ENCODE peak calls at places on chromosomes 16 and 17, in five cellular contexts. One of them, this sample, is unnamed.

GRCh38 chr17:64992325-64992802 is 64.2 kb downstream of the GNA13 start:
- DNase-seq in esophagus muscularis mucosa: no peak
- DNase-seq in upper lobe of right lung: no peak
- DNase-seq in lung: no peak
- DNase-seq in AG04450: no peak
- DNase-seq in this sample: peak

GRCh38 chr17:65100316-65101140 is 36.6 kb upstream of the RGS9 start:
- DNase-seq in AG04450: no peak
- DNase-seq in upper lobe of right lung: peak
- DNase-seq in esophagus muscularis mucosa: peak
- DNase-seq in lung: peak
- DNase-seq in this sample: peak

GRCh38 chr17:76384222-76384986 is at the start of gene SPHK1:
- DNase-seq in lung: peak
- DNase-seq in upper lobe of right lung: peak
- DNase-seq in AG04450: no peak
- DNase-seq in esophagus muscularis mucosa: no peak
- DNase-seq in this sample: peak

GRCh38 chr17:64638552-64639198 is 23.4 kb downstream of the SMURF2 start:
- DNase-seq in upper lobe of right lung: no peak
- DNase-seq in esophagus muscularis mucosa: no peak
- DNase-seq in AG04450: no peak
- DNase-seq in lung: no peak
- DNase-seq in this sample: peak

GRCh38 chr16:87143661-87144121 is 173.5 kb downstream of the C16orf95 start:
- DNase-seq in upper lobe of right lung: peak
- DNase-seq in AG04450: no peak
- DNase-seq in lung: no peak
- DNase-seq in esophagus muscularis mucosa: no peak
- DNase-seq in this sample: no peak

GRCh38 chr17:13420294-13421277 is 181.1 kb downstream of the HS3ST3A1 start:
- DNase-seq in lung: no peak
- DNase-seq in AG04450: peak
- DNase-seq in upper lobe of right lung: no peak
- DNase-seq in esophagus muscularis mucosa: no peak
- DNase-seq in this sample: peak

GRCh38 chr16:88672776-88673175 is 9.9 kb upstream of the MVD start:
- DNase-seq in AG04450: no peak
- DNase-seq in lung: no peak
- DNase-seq in upper lobe of right lung: no peak
- DNase-seq in esophagus muscularis mucosa: no peak
- DNase-seq in this sample: no peak

GRCh38 chr16:55264949-55265348 is 59.1 kb upstream of the IRX6 start:
- DNase-seq in lung: peak
- DNase-seq in AG04450: no peak
- DNase-seq in upper lobe of right lung: no peak
- DNase-seq in esophagus muscularis mucosa: no peak
- DNase-seq in this sample: peak

GRCh38 chr17:49590874-49591273 is 15.2 kb downstream of the NXPH3 start:
- DNase-seq in lung: no peak
- DNase-seq in esophagus muscularis mucosa: peak
- DNase-seq in upper lobe of right lung: no peak
- DNase-seq in AG04450: no peak
- DNase-seq in this sample: no peak

GRCh38 chr17:59369026-59369724 is 37.7 kb downstream of the YPEL2 start:
- DNase-seq in lung: no peak
- DNase-seq in upper lobe of right lung: no peak
- DNase-seq in esophagus muscularis mucosa: no peak
- DNase-seq in AG04450: no peak
- DNase-seq in this sample: peak

GRCh38 chr17:43562679-43563146 is 16.6 kb upstream of the ETV4 start:
- DNase-seq in AG04450: no peak
- DNase-seq in upper lobe of right lung: no peak
- DNase-seq in lung: no peak
- DNase-seq in esophagus muscularis mucosa: no peak
- DNase-seq in this sample: no peak

GRCh38 chr16:64392456-64392855 is 729.4 kb downstream of the CDH11 start:
- DNase-seq in lung: no peak
- DNase-seq in AG04450: no peak
- DNase-seq in upper lobe of right lung: no peak
- DNase-seq in esophagus muscularis mucosa: no peak
- DNase-seq in this sample: peak

GRCh38 chr16:70553645-70554044 is 30.0 kb downstream of the SF3B3 start:
- DNase-seq in lung: no peak
- DNase-seq in upper lobe of right lung: no peak
- DNase-seq in esophagus muscularis mucosa: no peak
- DNase-seq in AG04450: peak
- DNase-seq in this sample: peak

GRCh38 chr16:13298676-13299075 is 397.3 kb downstream of the SHISA9 start:
- DNase-seq in lung: no peak
- DNase-seq in esophagus muscularis mucosa: no peak
- DNase-seq in upper lobe of right lung: no peak
- DNase-seq in AG04450: no peak
- DNase-seq in this sample: no peak

GRCh38 chr16:2026461-2027023 is at the start of gene NHERF2:
- DNase-seq in lung: no peak
- DNase-seq in AG04450: no peak
- DNase-seq in esophagus muscularis mucosa: no peak
- DNase-seq in upper lobe of right lung: peak
- DNase-seq in this sample: no peak

GRCh38 chr16:53266156-53266555 is 168.1 kb upstream of the RBL2 start:
- DNase-seq in lung: no peak
- DNase-seq in upper lobe of right lung: no peak
- DNase-seq in AG04450: no peak
- DNase-seq in esophagus muscularis mucosa: no peak
- DNase-seq in this sample: no peak

GRCh38 chr17:300881-301280 is 51.7 kb downstream of the RPH3AL start:
- DNase-seq in esophagus muscularis mucosa: no peak
- DNase-seq in upper lobe of right lung: peak
- DNase-seq in lung: no peak
- DNase-seq in AG04450: no peak
- DNase-seq in this sample: no peak

GRCh38 chr17:77810536-77810935 is 148.0 kb upstream of the TNRC6C start:
- DNase-seq in esophagus muscularis mucosa: no peak
- DNase-seq in AG04450: no peak
- DNase-seq in lung: no peak
- DNase-seq in upper lobe of right lung: no peak
- DNase-seq in this sample: peak

GRCh38 chr17:64022631-64023063 is 2.2 kb upstream of the ICAM2 start:
- DNase-seq in upper lobe of right lung: no peak
- DNase-seq in AG04450: no peak
- DNase-seq in esophagus muscularis mucosa: peak
- DNase-seq in lung: no peak
- DNase-seq in this sample: no peak

GRCh38 chr16:52191533-52192134 is 355.3 kb downstream of the TOX3 start:
- DNase-seq in esophagus muscularis mucosa: peak
- DNase-seq in AG04450: peak
- DNase-seq in upper lobe of right lung: peak
- DNase-seq in lung: peak
- DNase-seq in this sample: peak

GRCh38 chr16:84541999-84542876 is 37.8 kb upstream of the MEAK7 start:
- DNase-seq in lung: no peak
- DNase-seq in esophagus muscularis mucosa: no peak
- DNase-seq in AG04450: no peak
- DNase-seq in upper lobe of right lung: no peak
- DNase-seq in this sample: no peak

GRCh38 chr16:82954224-82954929 is 327.6 kb downstream of the CDH13 start:
- DNase-seq in esophagus muscularis mucosa: no peak
- DNase-seq in upper lobe of right lung: no peak
- DNase-seq in AG04450: peak
- DNase-seq in lung: no peak
- DNase-seq in this sample: peak

GRCh38 chr17:2792541-2793169 is 3.6 kb upstream of the RAP1GAP2 start:
- DNase-seq in lung: no peak
- DNase-seq in AG04450: no peak
- DNase-seq in esophagus muscularis mucosa: no peak
- DNase-seq in upper lobe of right lung: no peak
- DNase-seq in this sample: no peak

GRCh38 chr17:35666967-35667552 is 64.4 kb upstream of the RASL10B start:
- DNase-seq in esophagus muscularis mucosa: no peak
- DNase-seq in lung: no peak
- DNase-seq in upper lobe of right lung: no peak
- DNase-seq in AG04450: no peak
- DNase-seq in this sample: no peak

GRCh38 chr17:81906476-81907218 is 4.6 kb downstream of the PCYT2 start:
- DNase-seq in lung: no peak
- DNase-seq in upper lobe of right lung: no peak
- DNase-seq in esophagus muscularis mucosa: no peak
- DNase-seq in AG04450: no peak
- DNase-seq in this sample: no peak
- TF ChIP-seq CTCF in lung: no peak
- TF ChIP-seq CTCF in upper lobe of right lung: no peak
- TF ChIP-seq CTCF in esophagus muscularis mucosa: no peak
- TF ChIP-seq CTCF in AG04450: no peak
- TF ChIP-seq CTCF in this sample: no peak

GRCh38 chr17:47231334-47231733 is 22.2 kb downstream of the MYL4 start:
- DNase-seq in esophagus muscularis mucosa: no peak
- DNase-seq in AG04450: no peak
- DNase-seq in upper lobe of right lung: no peak
- DNase-seq in lung: no peak
- DNase-seq in this sample: no peak
- H3K4me3 ChIP-seq in esophagus muscularis mucosa: no peak
- H3K4me3 ChIP-seq in AG04450: no peak
- H3K4me3 ChIP-seq in upper lobe of right lung: no peak
- H3K4me3 ChIP-seq in lung: no peak
- H3K4me3 ChIP-seq in this sample: no peak

GRCh38 chr17:7041607-7042506 is 2.0 kb downstream of the SLC16A11 start:
- DNase-seq in esophagus muscularis mucosa: no peak
- DNase-seq in AG04450: no peak
- DNase-seq in upper lobe of right lung: no peak
- DNase-seq in lung: no peak
- DNase-seq in this sample: no peak

GRCh38 chr17:7042507-7043194 is 1.2 kb downstream of the SLC16A11 start:
- DNase-seq in lung: no peak
- DNase-seq in AG04450: no peak
- DNase-seq in upper lobe of right lung: no peak
- DNase-seq in esophagus muscularis mucosa: no peak
- DNase-seq in this sample: no peak

GRCh38 chr17:7043544-7044268 is at the start of gene SLC16A11:
- DNase-seq in upper lobe of right lung: peak
- DNase-seq in lung: no peak
- DNase-seq in esophagus muscularis mucosa: no peak
- DNase-seq in AG04450: no peak
- DNase-seq in this sample: peak

GRCh38 chr17:7045492-7046126 is 1.7 kb upstream of the SLC16A11 start:
- DNase-seq in esophagus muscularis mucosa: no peak
- DNase-seq in AG04450: peak
- DNase-seq in lung: no peak
- DNase-seq in upper lobe of right lung: no peak
- DNase-seq in this sample: peak

DNA sequence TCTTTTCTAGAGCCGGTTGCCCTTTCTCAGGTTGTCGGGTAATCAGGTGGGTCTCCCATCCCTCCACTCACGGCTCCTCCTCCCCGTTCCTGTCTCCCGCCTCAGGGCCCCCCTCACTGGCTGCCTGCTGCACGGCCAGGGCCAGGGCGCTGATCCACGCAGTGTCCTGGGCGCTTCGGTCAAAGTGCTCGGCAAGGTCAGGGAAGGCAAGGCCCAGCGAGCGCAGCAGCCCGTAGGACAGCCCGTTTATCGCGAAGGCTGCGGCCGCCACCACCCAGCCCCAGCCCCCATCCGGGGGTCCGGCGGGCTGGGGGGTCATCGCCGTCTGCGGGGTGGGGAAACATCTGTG is 723 bp downstream of the SLC16A11 start:
- DNase-seq in lung: no peak
- DNase-seq in esophagus muscularis mucosa: no peak
- DNase-seq in upper lobe of right lung: peak
- DNase-seq in AG04450: no peak
- DNase-seq in this sample: no peak
- TF ChIP-seq CTCF in lung: no peak
- TF ChIP-seq CTCF in esophagus muscularis mucosa: no peak
- TF ChIP-seq CTCF in upper lobe of right lung: no peak
- TF ChIP-seq CTCF in AG04450: no peak
- TF ChIP-seq CTCF in this sample: no peak

GRCh38 chr16:15529673-15530072 is 95.3 kb downstream of the BMERB1 start:
- DNase-seq in lung: no peak
- DNase-seq in AG04450: no peak
- DNase-seq in esophagus muscularis mucosa: no peak
- DNase-seq in upper lobe of right lung: no peak
- DNase-seq in this sample: no peak

GRCh38 chr16:15526097-15526496 is 91.7 kb downstream of the BMERB1 start:
- DNase-seq in esophagus muscularis mucosa: no peak
- DNase-seq in AG04450: no peak
- DNase-seq in lung: no peak
- DNase-seq in upper lobe of right lung: no peak
- DNase-seq in this sample: no peak

GRCh38 chr16:15523939-15524338 is 89.6 kb downstream of the BMERB1 start:
- DNase-seq in upper lobe of right lung: no peak
- DNase-seq in AG04450: no peak
- DNase-seq in esophagus muscularis mucosa: no peak
- DNase-seq in lung: no peak
- DNase-seq in this sample: no peak

GRCh38 chr16:15524966-15525365 is 90.6 kb downstream of the BMERB1 start:
- DNase-seq in esophagus muscularis mucosa: no peak
- DNase-seq in lung: no peak
- DNase-seq in AG04450: no peak
- DNase-seq in upper lobe of right lung: no peak
- DNase-seq in this sample: no peak

DNA sequence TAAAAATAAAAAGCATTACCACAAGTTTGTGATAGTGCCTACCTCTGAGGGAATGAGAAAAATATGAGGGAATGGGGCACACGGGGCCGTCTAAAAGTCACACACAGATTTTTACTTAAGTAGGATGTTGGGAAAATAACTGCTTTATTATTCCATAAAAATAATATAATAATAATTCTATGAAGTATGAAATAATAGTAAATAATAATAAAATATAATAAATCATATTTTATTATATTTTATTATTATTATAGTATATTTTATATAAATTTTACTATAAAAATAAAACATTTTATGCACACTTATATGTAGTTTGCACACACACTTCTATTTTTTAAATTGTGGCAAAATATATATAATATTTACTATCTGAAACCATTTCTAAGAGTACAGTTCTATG is 92.3 kb downstream of the BMERB1 start:
- DNase-seq in upper lobe of right lung: no peak
- DNase-seq in lung: no peak
- DNase-seq in AG04450: no peak
- DNase-seq in esophagus muscularis mucosa: no peak
- DNase-seq in this sample: no peak
- H3K4me3 ChIP-seq in upper lobe of right lung: no peak
- H3K4me3 ChIP-seq in lung: no peak
- H3K4me3 ChIP-seq in AG04450: no peak
- H3K4me3 ChIP-seq in esophagus muscularis mucosa: no peak
- H3K4me3 ChIP-seq in this sample: no peak

DNA sequence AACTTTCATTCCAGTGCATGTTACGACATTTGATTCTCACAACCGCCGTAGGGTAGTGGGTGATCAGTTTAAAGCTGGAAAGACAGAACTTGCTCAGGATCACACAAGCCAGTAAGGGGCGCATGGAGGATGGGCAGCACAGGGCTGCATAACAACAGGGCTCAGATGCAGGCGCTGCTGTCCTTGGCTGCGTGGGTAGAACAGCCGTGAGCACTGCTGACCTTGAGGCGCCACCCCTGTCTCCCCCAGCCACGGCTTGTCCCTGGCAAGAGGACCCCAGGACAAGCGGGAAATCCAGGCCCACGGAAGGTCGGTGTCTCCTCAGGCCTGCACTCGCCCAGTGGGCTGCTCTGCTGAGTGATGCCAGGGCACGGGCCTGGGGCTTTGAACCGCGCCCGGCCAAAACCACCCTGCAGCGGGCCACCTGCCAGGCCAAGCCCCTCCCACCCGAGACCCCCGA is 84.7 kb downstream of the LMF1 start:
- DNase-seq in AG04450: no peak
- DNase-seq in lung: no peak
- DNase-seq in upper lobe of right lung: no peak
- DNase-seq in esophagus muscularis mucosa: no peak
- DNase-seq in this sample: no peak
- TF ChIP-seq CTCF in AG04450: no peak
- TF ChIP-seq CTCF in lung: no peak
- TF ChIP-seq CTCF in upper lobe of right lung: no peak
- TF ChIP-seq CTCF in esophagus muscularis mucosa: no peak
- TF ChIP-seq CTCF in this sample: no peak